ENCODE peak calls at places on chromosome 1, in nine cellular contexts. G is HTR-8/SVneo; Z is activated CD8-positive, alpha-beta memory T cell treated with anti-CD3 and anti-CD28 coated beads, Interleukin-2, amount 50 U/mL, for 4 hours; K is mammary epithelial cell; M is activated CD4-positive, CD25-positive, alpha-beta regulatory T cell treated with anti-CD3 and anti-CD28 coated beads, Interleukin-2, amount 50 U/mL, for 72 hours; D is colonic mucosa; B is tibial nerve; A is NCI-H1417; P is left cardiac atrium. W is an unnamed sample.

GRCh38 chr1:197924516-197925123 is 7.4 kb downstream of the LHX9 start:
- DNase-seq in A (peak), G (peak), K (no peak), P (no peak), Z (no peak), D (no peak), B (peak), M (no peak), W (peak)

GRCh38 chr1:72606216-72606615 is 323.9 kb upstream of the NEGR1 start:
- DNase-seq in B (no peak), A (no peak), Z (no peak), K (no peak), D (no peak), M (no peak), P (no peak), G (no peak), W (no peak)

GRCh38 chr1:109932232-109932631 is 21.6 kb downstream of the CSF1 start:
- DNase-seq in K (no peak), P (no peak), G (no peak), M (no peak), D (peak), B (no peak), A (no peak), Z (no peak), W (no peak)

GRCh38 chr1:29240400-29240837 is 4.1 kb downstream of the PTPRU start:
- DNase-seq in M (no peak), A (peak), B (no peak), G (no peak), Z (no peak), D (no peak), K (no peak), P (no peak), W (peak)

GRCh38 chr1:228782662-228783414 is 47.6 kb downstream of the RHOU start:
- DNase-seq in A (no peak), B (no peak), K (peak), M (no peak), Z (no peak), G (peak), P (no peak), D (peak), W (no peak)

GRCh38 chr1:6686294-6686693 is 15.3 kb downstream of the DNAJC11 start:
- DNase-seq in D (no peak), G (no peak), P (peak), Z (no peak), B (no peak), A (no peak), M (no peak), K (no peak), W (no peak)

GRCh38 chr1:156194300-156194652 is 372 bp downstream of the SLC25A44 start:
- DNase-seq in K (no peak), D (no peak), M (no peak), A (no peak), Z (no peak), G (no peak), B (no peak), P (no peak), W (no peak)

GRCh38 chr1:20008391-20008841 is 29.0 kb upstream of the PLA2G2A start:
- DNase-seq in A (no peak), Z (no peak), G (no peak), D (no peak), B (peak), P (peak), M (no peak), K (peak), W (no peak)

GRCh38 chr1:223712856-223713494 is 636 bp downstream of the CAPN2 start:
- DNase-seq in D (no peak), M (peak), B (peak), P (no peak), K (no peak), Z (peak), A (peak), G (no peak), W (peak)

GRCh38 chr1:206769331-206769731 is 1.2 kb upstream of the IL19 start:
- DNase-seq in K (no peak), P (no peak), G (no peak), B (no peak), A (no peak), Z (peak), M (peak), D (no peak), W (no peak)